ENCODE peak calls at places on chromosome 6, in nine cellular contexts. F is NK-92 treated with Interleukin-12 subunit alpha and Interleukin-12 subunit beta, amount 100 ng/mL, for 24 hours; A is stimulated activated naive CD4-positive, alpha-beta T cell treated with Interleukin-2 at 50 U/mL for 16 hours; W is activated T-cell treated with anti-CD3 and anti-CD28 coated beads, Interleukin-2, amount 50 U/mL, for 24 hours; Z is A172; X is activated CD4-positive, alpha-beta T cell treated with anti-CD3 and anti-CD28 coated beads, Interleukin-2, amount 50 U/mL, for 24 hours; P is esophagus muscularis mucosa; V is NCI-H1436 treated with DMSO at 0.1 percent for 48 hours; G is Calu3. I is an unnamed sample.

GRCh38 chr6:151475653-151476523 is 17.9 kb upstream of the CCDC170 start:
- DNase-seq in A (peak; percentile 15), V (no peak), W (no peak), Z (peak; percentile 50), G (peak; percentile 32), F (peak; percentile 6), X (no peak), P (no peak), I (no peak)

GRCh38 chr6:80316655-80317332 is 210.3 kb downstream of the BCKDHB start:
- DNase-seq in W (no peak), V (no peak), G (no peak), P (no peak), Z (no peak), A (no peak), X (no peak), F (no peak), I (no peak)

GRCh38 chr6:30152019-30152673 is 8.9 kb downstream of the TRIM10 start:
- DNase-seq in A (no peak), F (no peak), Z (no peak), W (no peak), X (no peak), P (no peak), G (no peak), V (no peak), I (no peak)

GRCh38 chr6:83860347-83860731 is 850 bp downstream of the CYB5R4 start:
- DNase-seq in V (no peak), Z (no peak), A (no peak), W (no peak), F (no peak), P (no peak), G (no peak), X (no peak), I (no peak)

GRCh38 chr6:132962936-132963579 is 148.7 kb downstream of the RPS12 start:
- DNase-seq in A (peak; percentile 18), V (peak; percentile 23), G (peak; percentile 89), Z (peak; percentile 55), W (peak; percentile 66), P (no peak), F (peak; percentile 22), X (no peak), I (peak; percentile 34)

GRCh38 chr6:164109770-164110140 is 695.2 kb downstream of the QKI start:
- DNase-seq in A (no peak), V (no peak), Z (no peak), X (no peak), F (no peak), G (no peak), P (no peak), W (no peak), I (no peak)

GRCh38 chr6:164911151-164911550 is 398.3 kb downstream of the C6orf118 start:
- DNase-seq in V (no peak), W (no peak), Z (no peak), G (no peak), F (no peak), X (no peak), A (no peak), P (no peak), I (no peak)

GRCh38 chr6:127302728-127303675 is 36.3 kb downstream of the RNF146 start:
- DNase-seq in F (no peak), P (no peak), G (peak; percentile 32), Z (peak; percentile 41), X (no peak), V (no peak), A (peak; percentile 29), W (no peak), I (peak; percentile 43)

GRCh38 chr6:84685983-84686584 is 78.3 kb downstream of the TBX18 start:
- DNase-seq in V (no peak), F (no peak), Z (no peak), X (no peak), P (no peak), W (no peak), G (peak; percentile 5), A (no peak), I (peak; percentile 9)

GRCh38 chr6:25088513-25088912 is 152.8 kb upstream of the RIPOR2 start:
- DNase-seq in Z (peak; percentile 63), V (no peak), G (no peak), A (no peak), X (no peak), P (peak; percentile 19), F (no peak), W (no peak), I (peak; percentile 27)

GRCh38 chr6:125812394-125813231 is 21.9 kb downstream of the NCOA7 start:
- DNase-seq in Z (peak; percentile 90), X (no peak), F (no peak), W (no peak), A (no peak), V (no peak), G (no peak), P (no peak), I (peak; percentile 51)

GRCh38 chr6:38021029-38021428 is 201.5 kb downstream of the ZFAND3 start:
- DNase-seq in P (no peak), X (no peak), G (no peak), W (no peak), F (no peak), Z (no peak), V (no peak), A (no peak), I (no peak)

GRCh38 chr6:38271081-38271480 is 368.6 kb downstream of the BTBD9 start:
- DNase-seq in G (no peak), Z (no peak), X (no peak), W (no peak), F (no peak), P (no peak), A (no peak), V (no peak), I (no peak)

GRCh38 chr6:158047120-158047518 is 65.5 kb downstream of the SYNJ2 start:
- DNase-seq in Z (peak; percentile 72), V (no peak), X (no peak), P (no peak), A (peak; percentile 53), W (peak; percentile 71), G (no peak), F (no peak), I (no peak)

GRCh38 chr6:39904946-39905639 is 29.2 kb downstream of the MOCS1 start:
- DNase-seq in V (no peak), A (no peak), G (no peak), W (no peak), X (no peak), P (no peak), F (no peak), Z (no peak), I (no peak)

GRCh38 chr6:105178110-105178509 is 1.7 kb downstream of the POPDC3 start:
- DNase-seq in Z (peak; percentile 79), A (no peak), P (no peak), F (no peak), G (no peak), X (no peak), V (no peak), W (no peak), I (peak; percentile 30)

GRCh38 chr6:65075705-65076104 is 631.3 kb downstream of the EYS start:
- DNase-seq in V (no peak), P (no peak), G (no peak), Z (no peak), F (no peak), W (no peak), A (no peak), X (no peak), I (no peak)

GRCh38 chr6:152748843-152749242 is 1.8 kb upstream of the VIP start:
- DNase-seq in Z (no peak), A (no peak), P (no peak), V (no peak), W (no peak), X (no peak), F (no peak), G (no peak), I (no peak)

GRCh38 chr6:2551705-2552104 is 199.0 kb downstream of the MYLK4 start:
- DNase-seq in P (no peak), X (no peak), G (no peak), V (no peak), W (no peak), Z (no peak), A (no peak), F (no peak), I (no peak)

GRCh38 chr6:116446399-116446798 is 14.8 kb upstream of the CALHM6 start:
- DNase-seq in G (no peak), W (no peak), V (no peak), Z (peak; percentile 31), X (no peak), F (no peak), P (no peak), A (no peak), I (no peak)

GRCh38 chr6:148164645-148165044 is 178.0 kb upstream of the SASH1 start:
- DNase-seq in X (no peak), V (no peak), F (no peak), W (no peak), P (no peak), G (no peak), A (no peak), Z (no peak), I (no peak)

GRCh38 chr6:162882817-162883481 is 155.2 kb downstream of the PACRG start:
- DNase-seq in X (no peak), G (no peak), P (no peak), F (no peak), Z (no peak), V (no peak), W (no peak), A (no peak), I (no peak)

GRCh38 chr6:28683945-28684538 is 158.4 kb downstream of the GPX5 start:
- DNase-seq in A (no peak), Z (peak; percentile 56), F (peak; percentile 2), P (no peak), X (no peak), W (peak; percentile 42), V (peak; percentile 42), G (peak; percentile 48), I (no peak)

GRCh38 chr6:157884756-157885155 is 61.7 kb downstream of the SNX9 start:
- DNase-seq in X (no peak), Z (no peak), V (no peak), W (no peak), F (no peak), P (no peak), G (no peak), A (no peak), I (no peak)

GRCh38 chr6:446418-447366 is 55.1 kb downstream of the IRF4 start:
- DNase-seq in V (no peak), G (no peak), P (no peak), A (peak; percentile 93), Z (no peak), W (peak; percentile 94), F (peak; percentile 49), X (peak; percentile 79), I (no peak)

GRCh38 chr6:6825986-6826901 is 237.7 kb downstream of the LY86 start:
- DNase-seq in F (no peak), P (no peak), V (no peak), Z (no peak), G (peak; percentile 46), A (no peak), W (no peak), X (no peak), I (no peak)

GRCh38 chr6:63804381-63804956 is 168.9 kb downstream of the PHF3 start:
- DNase-seq in P (no peak), V (no peak), A (no peak), X (no peak), Z (peak; percentile 76), F (no peak), W (no peak), G (no peak), I (peak; percentile 45)

GRCh38 chr6:121884056-121884455 is 448.6 kb downstream of the GJA1 start:
- DNase-seq in A (no peak), Z (no peak), P (no peak), V (no peak), X (no peak), F (no peak), G (no peak), W (no peak), I (no peak)

GRCh38 chr6:143234686-143235085 is 174.0 kb downstream of the AIG1 start:
- DNase-seq in G (no peak), A (no peak), Z (no peak), P (no peak), F (no peak), V (no peak), W (no peak), X (no peak), I (no peak)

GRCh38 chr6:36130672-36131516 is 581 bp downstream of the MAPK13 start:
- DNase-seq in Z (no peak), W (peak; percentile 78), F (peak; percentile 46), V (no peak), G (peak; percentile 87), P (no peak), X (no peak), A (peak; percentile 69), I (no peak)

GRCh38 chr6:53795254-53795701 is 473 bp downstream of the LRRC1 start:
- DNase-seq in X (no peak), A (no peak), F (no peak), Z (no peak), P (no peak), W (no peak), V (no peak), G (no peak), I (no peak)

I was measured in HTR-8/SVneo.